ENCODE peak calls at places on chromosomes 4 and X, in nine cellular contexts. One of them, this sample, is unnamed.

GRCh38 chrX:78314561-78314960 is 12.8 kb downstream of the CYSLTR1 start:
- DNase-seq in A549: no peak
- DNase-seq in AG04450: no peak
- DNase-seq in Panc1: no peak
- DNase-seq in Calu3: no peak
- DNase-seq in mesothelial cell of epicardium: no peak
- DNase-seq in AG10803: no peak
- DNase-seq in left lung: no peak
- DNase-seq in breast epithelium: no peak
- DNase-seq in this sample: no peak

GRCh38 chr4:134518574-134519217 is 317.1 kb upstream of the PABPC4L start:
- DNase-seq in A549: no peak
- DNase-seq in left lung: no peak
- DNase-seq in breast epithelium: no peak
- DNase-seq in AG10803: no peak
- DNase-seq in Panc1: no peak
- DNase-seq in AG04450: no peak
- DNase-seq in Calu3: no peak
- DNase-seq in mesothelial cell of epicardium: no peak
- DNase-seq in this sample: no peak

GRCh38 chrX:132909643-132910042 is 48.8 kb downstream of the HS6ST2 start:
- DNase-seq in mesothelial cell of epicardium: no peak
- DNase-seq in AG04450: no peak
- DNase-seq in left lung: no peak
- DNase-seq in breast epithelium: no peak
- DNase-seq in A549: no peak
- DNase-seq in AG10803: peak
- DNase-seq in Panc1: no peak
- DNase-seq in Calu3: no peak
- DNase-seq in this sample: no peak

GRCh38 chr4:152156448-152156847 is 379.4 kb downstream of the FBXW7 start:
- DNase-seq in AG10803: peak
- DNase-seq in breast epithelium: no peak
- DNase-seq in Calu3: no peak
- DNase-seq in left lung: no peak
- DNase-seq in mesothelial cell of epicardium: no peak
- DNase-seq in Panc1: no peak
- DNase-seq in AG04450: no peak
- DNase-seq in A549: no peak
- DNase-seq in this sample: no peak

GRCh38 chr4:140754918-140755810 is 1.0 kb downstream of the TBC1D9 start:
- DNase-seq in Panc1: no peak
- DNase-seq in AG10803: no peak
- DNase-seq in Calu3: no peak
- DNase-seq in A549: no peak
- DNase-seq in mesothelial cell of epicardium: no peak
- DNase-seq in breast epithelium: no peak
- DNase-seq in left lung: no peak
- DNase-seq in AG04450: no peak
- DNase-seq in this sample: no peak

GRCh38 chrX:24846551-24847170 is 152.9 kb downstream of the POLA1 start:
- DNase-seq in left lung: no peak
- DNase-seq in AG04450: no peak
- DNase-seq in AG10803: peak
- DNase-seq in A549: no peak
- DNase-seq in Calu3: no peak
- DNase-seq in breast epithelium: no peak
- DNase-seq in Panc1: no peak
- DNase-seq in mesothelial cell of epicardium: no peak
- DNase-seq in this sample: no peak

GRCh38 chr4:38076153-38076669 is 116.0 kb downstream of the PTTG2 start:
- DNase-seq in A549: no peak
- DNase-seq in AG04450: no peak
- DNase-seq in Calu3: no peak
- DNase-seq in mesothelial cell of epicardium: no peak
- DNase-seq in left lung: no peak
- DNase-seq in AG10803: no peak
- DNase-seq in Panc1: no peak
- DNase-seq in breast epithelium: no peak
- DNase-seq in this sample: no peak

GRCh38 chr4:90069151-90069550 is 58.0 kb upstream of the CCSER1 start:
- DNase-seq in Calu3: peak
- DNase-seq in breast epithelium: no peak
- DNase-seq in left lung: no peak
- DNase-seq in AG04450: no peak
- DNase-seq in mesothelial cell of epicardium: no peak
- DNase-seq in AG10803: no peak
- DNase-seq in A549: no peak
- DNase-seq in Panc1: no peak
- DNase-seq in this sample: no peak

GRCh38 chr4:47716017-47716416 is 121.8 kb downstream of the CORIN start:
- DNase-seq in AG10803: no peak
- DNase-seq in A549: peak
- DNase-seq in Panc1: no peak
- DNase-seq in breast epithelium: no peak
- DNase-seq in left lung: no peak
- DNase-seq in mesothelial cell of epicardium: no peak
- DNase-seq in AG04450: no peak
- DNase-seq in Calu3: no peak
- DNase-seq in this sample: peak

GRCh38 chrX:124736553-124737240 is 390.3 kb downstream of the SH2D1A start:
- DNase-seq in AG04450: no peak
- DNase-seq in Panc1: no peak
- DNase-seq in Calu3: peak
- DNase-seq in AG10803: no peak
- DNase-seq in A549: no peak
- DNase-seq in mesothelial cell of epicardium: peak
- DNase-seq in left lung: peak
- DNase-seq in breast epithelium: no peak
- DNase-seq in this sample: no peak

GRCh38 chr4:181911420-181911819 is 331.8 kb upstream of the TENM3 start:
- DNase-seq in breast epithelium: no peak
- DNase-seq in Calu3: no peak
- DNase-seq in A549: no peak
- DNase-seq in mesothelial cell of epicardium: no peak
- DNase-seq in Panc1: no peak
- DNase-seq in AG10803: peak
- DNase-seq in AG04450: peak
- DNase-seq in left lung: no peak
- DNase-seq in this sample: no peak

GRCh38 chr4:133102612-133103409 is 46.3 kb upstream of the PCDH10 start:
- DNase-seq in AG10803: no peak
- DNase-seq in mesothelial cell of epicardium: no peak
- DNase-seq in AG04450: no peak
- DNase-seq in Panc1: no peak
- DNase-seq in Calu3: no peak
- DNase-seq in A549: no peak
- DNase-seq in left lung: no peak
- DNase-seq in breast epithelium: no peak
- DNase-seq in this sample: no peak

GRCh38 chrX:108735087-108735679 is 1.2 kb downstream of the IRS4 start:
- DNase-seq in Calu3: no peak
- DNase-seq in AG04450: no peak
- DNase-seq in Panc1: no peak
- DNase-seq in A549: peak
- DNase-seq in AG10803: no peak
- DNase-seq in breast epithelium: no peak
- DNase-seq in mesothelial cell of epicardium: no peak
- DNase-seq in left lung: peak
- DNase-seq in this sample: peak

DNA sequence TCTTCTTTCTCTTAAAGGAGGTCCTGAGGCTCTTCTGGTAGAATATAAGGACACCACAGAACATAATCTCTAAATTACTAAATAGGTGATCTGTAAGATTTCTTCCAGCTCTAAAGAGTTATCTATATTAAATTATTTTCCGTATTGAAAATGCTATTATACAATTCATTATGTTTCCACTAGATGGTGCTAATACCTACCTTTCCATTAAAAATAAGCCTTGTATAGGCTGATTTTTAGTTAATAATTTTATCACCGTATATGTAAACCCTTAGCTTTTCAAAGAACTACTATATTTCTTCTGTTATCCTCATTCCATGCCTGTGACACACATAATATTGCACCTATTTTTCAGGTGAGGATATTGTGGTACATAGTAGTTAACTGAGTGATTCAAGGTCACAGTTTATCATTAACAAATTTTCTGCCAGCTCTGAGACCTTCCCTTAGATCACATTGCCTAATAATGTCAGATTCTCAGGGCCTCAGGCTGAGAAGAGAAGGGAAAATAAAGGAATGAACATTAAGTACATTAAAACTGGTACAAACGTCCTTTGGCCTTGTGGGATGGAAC is 138.8 kb downstream of the TEX11 start:
- DNase-seq in AG10803: no peak
- DNase-seq in Panc1: no peak
- DNase-seq in AG04450: no peak
- DNase-seq in left lung: no peak
- DNase-seq in breast epithelium: no peak
- DNase-seq in A549: peak
- DNase-seq in Calu3: no peak
- DNase-seq in mesothelial cell of epicardium: no peak
- DNase-seq in this sample: no peak
- TF ChIP-seq CTCF in AG10803: peak
- TF ChIP-seq CTCF in Panc1: peak
- TF ChIP-seq CTCF in AG04450: peak
- TF ChIP-seq CTCF in left lung: peak
- TF ChIP-seq CTCF in breast epithelium: no peak
- TF ChIP-seq CTCF in A549: peak
- TF ChIP-seq CTCF in Calu3: no peak
- TF ChIP-seq CTCF in mesothelial cell of epicardium: peak
- TF ChIP-seq CTCF in this sample: peak

GRCh38 chr4:77740480-77740879 is 78.7 kb downstream of the CNOT6L start:
- DNase-seq in mesothelial cell of epicardium: no peak
- DNase-seq in AG04450: no peak
- DNase-seq in Calu3: no peak
- DNase-seq in A549: no peak
- DNase-seq in left lung: no peak
- DNase-seq in AG10803: no peak
- DNase-seq in Panc1: no peak
- DNase-seq in breast epithelium: no peak
- DNase-seq in this sample: no peak

GRCh38 chr4:77734928-77735327 is 84.2 kb downstream of the CNOT6L start:
- DNase-seq in AG04450: peak
- DNase-seq in AG10803: peak
- DNase-seq in Calu3: peak
- DNase-seq in mesothelial cell of epicardium: no peak
- DNase-seq in breast epithelium: no peak
- DNase-seq in A549: no peak
- DNase-seq in Panc1: peak
- DNase-seq in left lung: no peak
- DNase-seq in this sample: no peak
- TF ChIP-seq CTCF in AG04450: no peak
- TF ChIP-seq CTCF in AG10803: no peak
- TF ChIP-seq CTCF in Calu3: no peak
- TF ChIP-seq CTCF in mesothelial cell of epicardium: no peak
- TF ChIP-seq CTCF in breast epithelium: no peak
- TF ChIP-seq CTCF in A549: no peak
- TF ChIP-seq CTCF in Panc1: no peak
- TF ChIP-seq CTCF in left lung: no peak
- TF ChIP-seq CTCF in this sample: no peak

GRCh38 chrX:103467156-103467555 is 52.1 kb downstream of the RAB40A start:
- DNase-seq in AG10803: no peak
- DNase-seq in left lung: no peak
- DNase-seq in AG04450: no peak
- DNase-seq in Panc1: no peak
- DNase-seq in mesothelial cell of epicardium: no peak
- DNase-seq in Calu3: no peak
- DNase-seq in breast epithelium: no peak
- DNase-seq in A549: no peak
- DNase-seq in this sample: no peak

GRCh38 chrX:103467870-103468269 is 51.4 kb downstream of the RAB40A start:
- DNase-seq in Calu3: no peak
- DNase-seq in A549: no peak
- DNase-seq in Panc1: no peak
- DNase-seq in mesothelial cell of epicardium: no peak
- DNase-seq in left lung: no peak
- DNase-seq in AG04450: no peak
- DNase-seq in breast epithelium: no peak
- DNase-seq in AG10803: no peak
- DNase-seq in this sample: no peak

GRCh38 chrX:103461156-103461555 is 58.1 kb downstream of the RAB40A start:
- DNase-seq in Calu3: no peak
- DNase-seq in AG10803: peak
- DNase-seq in mesothelial cell of epicardium: no peak
- DNase-seq in breast epithelium: no peak
- DNase-seq in AG04450: no peak
- DNase-seq in left lung: no peak
- DNase-seq in A549: no peak
- DNase-seq in Panc1: no peak
- DNase-seq in this sample: no peak

GRCh38 chrX:103464774-103465117 is 54.5 kb downstream of the RAB40A start:
- DNase-seq in AG04450: peak
- DNase-seq in A549: peak
- DNase-seq in Calu3: peak
- DNase-seq in mesothelial cell of epicardium: peak
- DNase-seq in left lung: no peak
- DNase-seq in breast epithelium: peak
- DNase-seq in Panc1: peak
- DNase-seq in AG10803: peak
- DNase-seq in this sample: peak

DNA sequence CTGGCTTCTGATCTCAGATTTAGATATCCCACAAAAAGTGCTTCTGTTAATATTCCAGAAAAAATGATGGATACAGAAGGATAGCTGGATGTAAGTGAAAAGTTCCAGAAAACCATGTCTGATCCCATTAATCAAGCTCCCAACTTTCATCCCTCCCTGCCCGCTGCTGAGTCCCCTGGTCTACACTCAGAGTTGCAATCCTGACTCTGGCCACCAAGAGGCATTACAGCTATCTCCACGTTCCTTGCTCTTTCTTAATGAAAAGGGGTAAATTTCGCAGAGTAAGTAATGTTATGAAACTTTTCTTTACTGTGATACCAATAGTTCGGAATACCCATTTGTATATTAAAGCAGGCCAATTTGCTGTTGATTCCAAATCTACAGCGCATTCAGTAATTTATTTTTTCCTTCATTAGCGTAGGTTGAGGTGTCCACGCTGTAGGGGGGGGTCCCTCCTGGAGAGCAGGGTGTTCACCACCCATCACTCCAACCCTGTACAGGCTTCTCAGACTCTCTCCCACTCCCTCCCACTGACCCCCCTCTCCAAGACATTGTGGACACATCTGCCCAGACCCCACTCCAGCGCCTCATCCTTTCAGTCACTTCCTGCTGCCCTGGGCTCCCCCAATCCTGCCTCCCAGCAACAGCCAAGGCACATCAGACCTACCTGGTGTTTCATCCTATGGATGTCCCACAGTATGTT is 55.1 kb downstream of the RAB40A start:
- DNase-seq in mesothelial cell of epicardium: no peak
- DNase-seq in left lung: no peak
- DNase-seq in Calu3: peak
- DNase-seq in AG10803: peak
- DNase-seq in breast epithelium: no peak
- DNase-seq in A549: peak
- DNase-seq in Panc1: peak
- DNase-seq in AG04450: no peak
- DNase-seq in this sample: no peak
- TF ChIP-seq CTCF in mesothelial cell of epicardium: peak
- TF ChIP-seq CTCF in left lung: peak
- TF ChIP-seq CTCF in Calu3: no peak
- TF ChIP-seq CTCF in AG10803: peak
- TF ChIP-seq CTCF in breast epithelium: no peak
- TF ChIP-seq CTCF in A549: no peak
- TF ChIP-seq CTCF in Panc1: no peak
- TF ChIP-seq CTCF in AG04450: peak
- TF ChIP-seq CTCF in this sample: peak

GRCh38 chrX:42108140-42108503 is 184.8 kb upstream of the CASK start:
- DNase-seq in A549: no peak
- DNase-seq in breast epithelium: no peak
- DNase-seq in left lung: no peak
- DNase-seq in AG10803: no peak
- DNase-seq in Calu3: no peak
- DNase-seq in mesothelial cell of epicardium: no peak
- DNase-seq in Panc1: no peak
- DNase-seq in AG04450: no peak
- DNase-seq in this sample: no peak
- TF ChIP-seq CTCF in A549: no peak
- TF ChIP-seq CTCF in breast epithelium: no peak
- TF ChIP-seq CTCF in left lung: no peak
- TF ChIP-seq CTCF in AG10803: no peak
- TF ChIP-seq CTCF in Calu3: no peak
- TF ChIP-seq CTCF in mesothelial cell of epicardium: no peak
- TF ChIP-seq CTCF in Panc1: no peak
- TF ChIP-seq CTCF in AG04450: no peak
- TF ChIP-seq CTCF in this sample: no peak

This sample was measured in LNCaP clone FGC.